ENCODE peak calls at places on chromosomes 5 and 9, in seven cellular contexts. O is pancreas, W is right cardiac atrium, F is H9, I is HuH-7, K is sigmoid colon, N is mammary epithelial cell. T is an unnamed sample.

GRCh38 chr5:74556631-74557595 is 83.6 kb downstream of the ENC1 start:
- DNase-seq in F (no peak), W (no peak), N (peak; percentile 75), O (no peak), K (no peak), I (no peak), T (no peak)

GRCh38 chr5:9864791-9865190 is 234.6 kb upstream of the TAS2R1 start:
- DNase-seq in N (no peak), I (no peak), W (no peak), O (no peak), F (no peak), K (no peak), T (no peak)

GRCh38 chr5:135557034-135557838 is 21.5 kb upstream of the NEUROG1 start:
- DNase-seq in K (peak; percentile 42), O (no peak), W (no peak), I (no peak), F (no peak), N (no peak), T (no peak)

GRCh38 chr9:96382175-96382574 is 1.3 kb downstream of the SLC35D2 start:
- DNase-seq in O (no peak), I (no peak), F (no peak), K (no peak), W (no peak), N (peak; percentile 30), T (no peak)

GRCh38 chr9:130526854-130527650 is 52.3 kb upstream of the FUBP3 start:
- DNase-seq in K (no peak), O (no peak), W (no peak), N (no peak), F (no peak), I (no peak), T (no peak)

GRCh38 chr9:21933281-21933680 is 60.9 kb downstream of the CDKN2A start:
- DNase-seq in N (peak; percentile 14), W (no peak), F (no peak), K (no peak), I (no peak), O (no peak), T (no peak)

GRCh38 chr5:68711311-68712200 is 382.3 kb upstream of the SLC30A5 start:
- DNase-seq in O (no peak), K (no peak), W (no peak), I (no peak), N (no peak), F (no peak), T (no peak)

GRCh38 chr9:115691097-115691496 is 462.5 kb upstream of the PAPPA start:
- DNase-seq in K (no peak), W (no peak), O (peak; percentile 12), F (no peak), I (no peak), N (peak; percentile 99), T (peak; percentile 96)

GRCh38 chr5:138663009-138663408 is 87.8 kb upstream of the HSPA9 start:
- DNase-seq in F (no peak), I (no peak), K (no peak), O (no peak), W (no peak), N (peak; percentile 37), T (no peak)